ENCODE peak calls at places on chromosomes 11 and 22, in eight cellular contexts. Z is mesendoderm; M is SJSA1; P is psoas muscle; A is heart left ventricle; G is CD8-positive, alpha-beta memory T cell; L is brain microvascular endothelial cell; X is left ventricle myocardium inferior. E is an unnamed sample.

GRCh38 chr11:2137202-2138071 is 1.8 kb downstream of the IGF2 start:
- DNase-seq in Z (peak; percentile 72), M (peak; percentile 90), P (peak; percentile 68), A (peak; percentile 81), G (no peak), L (peak; percentile 62), X (peak; percentile 71), E (no peak)

GRCh38 chr11:66157182-66157864 is 87.3 kb downstream of the PACS1 start:
- DNase-seq in Z (peak; percentile 57), M (no peak), P (no peak), A (no peak), G (no peak), L (no peak), X (no peak), E (no peak)

GRCh38 chr11:45095691-45096010 is 50.8 kb upstream of the PRDM11 start:
- DNase-seq in Z (no peak), M (no peak), P (no peak), A (peak; percentile 1), G (no peak), L (no peak), X (no peak), E (no peak)

GRCh38 chr11:118339281-118340045 is 3.0 kb downstream of the CD3D start:
- DNase-seq in Z (no peak), M (no peak), P (no peak), A (no peak), G (no peak), L (no peak), X (no peak), E (no peak)

GRCh38 chr11:24890426-24890825 is 393.6 kb downstream of the LUZP2 start:
- DNase-seq in Z (no peak), M (no peak), P (no peak), A (no peak), G (no peak), L (no peak), X (no peak), E (no peak)

GRCh38 chr22:26762503-26763170 is 105.2 kb downstream of the MIAT start:
- DNase-seq in Z (no peak), M (no peak), P (no peak), A (no peak), G (no peak), L (no peak), X (no peak), E (no peak)

GRCh38 chr11:55714982-55715888 is 53.2 kb downstream of the OR4C6 start:
- DNase-seq in Z (peak; percentile 18), M (no peak), P (no peak), A (no peak), G (no peak), L (no peak), X (no peak), E (no peak)

GRCh38 chr11:9600651-9601040 is 27.2 kb downstream of the WEE1 start:
- DNase-seq in Z (peak; percentile 80), M (no peak), P (no peak), A (no peak), G (no peak), L (no peak), X (no peak), E (no peak)

GRCh38 chr11:1823376-1824220 is 11.2 kb upstream of the SYT8 start:
- DNase-seq in Z (no peak), M (no peak), P (no peak), A (no peak), G (no peak), L (no peak), X (no peak), E (no peak)

GRCh38 chr11:37177721-37178120 is 579.7 kb upstream of the RAG2 start:
- DNase-seq in Z (peak; percentile 25), M (no peak), P (no peak), A (no peak), G (no peak), L (no peak), X (no peak), E (no peak)

GRCh38 chr11:113577356-113578163 is 102.4 kb upstream of the DRD2 start:
- DNase-seq in Z (no peak), M (no peak), P (no peak), A (no peak), G (no peak), L (no peak), X (no peak), E (peak; percentile 60)

GRCh38 chr22:45240137-45240809 is 421 bp downstream of the KIAA0930 start:
- DNase-seq in Z (peak; percentile 34), M (peak; percentile 38), P (peak; percentile 36), A (no peak), G (peak; percentile 56), L (no peak), X (no peak), E (no peak)

GRCh38 chr22:23399367-23400285 is 180.5 kb downstream of the IGLL1 start:
- DNase-seq in Z (no peak), M (no peak), P (no peak), A (no peak), G (no peak), L (no peak), X (no peak), E (no peak)

GRCh38 chr11:118217575-118217974 is 7.2 kb downstream of the JAML start:
- DNase-seq in Z (no peak), M (no peak), P (no peak), A (no peak), G (no peak), L (no peak), X (no peak), E (no peak)

GRCh38 chr11:20417771-20418170 is 30.3 kb downstream of the PRMT3 start:
- DNase-seq in Z (no peak), M (no peak), P (no peak), A (no peak), G (no peak), L (no peak), X (no peak), E (no peak)

GRCh38 chr11:33687733-33688479 is 12.7 kb downstream of the C11orf91 start:
- DNase-seq in Z (peak; percentile 66), M (peak; percentile 62), P (no peak), A (no peak), G (no peak), L (peak; percentile 74), X (no peak), E (peak; percentile 57)

GRCh38 chr11:63917685-63918523 is 940 bp upstream of the RCOR2 start:
- DNase-seq in Z (peak; percentile 97), M (no peak), P (peak; percentile 71), A (peak; percentile 86), G (peak; percentile 67), L (no peak), X (peak; percentile 84), E (peak; percentile 40)

GRCh38 chr11:10597877-10598341 is 29.4 kb upstream of the LYVE1 start:
- DNase-seq in Z (no peak), M (no peak), P (no peak), A (no peak), G (no peak), L (no peak), X (no peak), E (no peak)

GRCh38 chr11:114138411-114138810 is 78.9 kb downstream of the ZBTB16 start:
- DNase-seq in Z (no peak), M (no peak), P (no peak), A (no peak), G (no peak), L (no peak), X (no peak), E (no peak)

GRCh38 chr11:74253361-74253760 is 58.1 kb downstream of the P4HA3 start:
- DNase-seq in Z (no peak), M (no peak), P (no peak), A (no peak), G (no peak), L (no peak), X (no peak), E (no peak)

DNA sequence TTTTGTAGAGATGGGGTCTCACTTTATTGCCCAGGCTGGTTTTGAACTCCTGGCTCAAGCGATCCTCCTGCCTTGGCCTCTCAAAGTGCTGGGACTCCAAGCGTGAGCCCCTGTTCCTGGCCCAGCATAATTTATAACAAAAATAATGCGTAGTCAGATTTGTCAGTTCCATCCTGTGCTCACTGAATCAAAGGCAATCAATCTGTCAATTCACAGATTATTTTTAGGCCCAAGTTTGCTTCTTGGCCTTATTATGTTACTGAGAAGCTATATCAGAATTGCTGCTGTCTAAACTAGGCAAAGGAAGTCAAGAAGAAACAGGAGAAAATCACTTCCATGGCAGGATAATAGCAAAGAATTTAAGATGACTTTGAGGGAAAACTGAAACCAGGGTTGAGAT is 8.7 kb downstream of the DLAT start:
- DNase-seq in Z (no peak), M (no peak), P (no peak), A (no peak), G (no peak), L (no peak), X (no peak), E (no peak)
- H3K36me3 ChIP-seq in Z (peaks cover 16% of the 10 kb centered on the region), M (no peaks in the 10 kb centered on the region), P (peaks cover 11% of the 10 kb centered on the region), A (peaks cover 93% of the 10 kb centered on the region), G (peaks cover 13% of the 10 kb centered on the region), L (peaks cover 31% of the 10 kb centered on the region), X (peaks cover 91% of the 10 kb centered on the region), E (peaks cover 19% of the 10 kb centered on the region)

DNA sequence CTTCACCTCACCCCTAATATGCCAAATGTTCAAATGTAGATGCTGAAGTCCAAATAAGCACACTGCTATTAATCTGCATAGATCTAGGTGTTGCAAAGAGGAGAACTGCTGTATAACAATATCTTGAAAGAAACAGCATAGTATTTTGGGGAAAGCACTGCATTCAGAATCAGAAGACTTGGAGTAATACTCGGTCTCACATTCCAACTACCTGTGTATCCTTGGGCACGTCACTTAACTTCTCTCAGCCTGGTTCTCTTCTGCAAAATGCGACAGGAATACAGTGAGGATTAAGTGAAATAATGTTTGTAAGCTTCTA is 332 bp upstream of the HMGXB4 start:
- DNase-seq in Z (no peak), M (no peak), P (no peak), A (no peak), G (no peak), L (no peak), X (no peak), E (no peak)
- H3K27ac ChIP-seq in Z (no peak overlapping the region), M (peak overlapping the region; percentile 99), P (peak overlapping the region; percentile 97), A (peak overlapping the region; percentile 94), G (no peak overlapping the region), L (no peak overlapping the region), X (peak overlapping the region; percentile 94), E (peak overlapping the region; percentile 20)

GRCh38 chr11:47204633-47204989 is 10.2 kb upstream of the DDB2 start:
- DNase-seq in Z (peak; percentile 74), M (no peak), P (no peak), A (no peak), G (no peak), L (peak; percentile 49), X (no peak), E (no peak)

GRCh38 chr11:47202569-47202968 is 12.2 kb upstream of the DDB2 start:
- DNase-seq in Z (no peak), M (no peak), P (no peak), A (no peak), G (no peak), L (no peak), X (no peak), E (no peak)

DNA sequence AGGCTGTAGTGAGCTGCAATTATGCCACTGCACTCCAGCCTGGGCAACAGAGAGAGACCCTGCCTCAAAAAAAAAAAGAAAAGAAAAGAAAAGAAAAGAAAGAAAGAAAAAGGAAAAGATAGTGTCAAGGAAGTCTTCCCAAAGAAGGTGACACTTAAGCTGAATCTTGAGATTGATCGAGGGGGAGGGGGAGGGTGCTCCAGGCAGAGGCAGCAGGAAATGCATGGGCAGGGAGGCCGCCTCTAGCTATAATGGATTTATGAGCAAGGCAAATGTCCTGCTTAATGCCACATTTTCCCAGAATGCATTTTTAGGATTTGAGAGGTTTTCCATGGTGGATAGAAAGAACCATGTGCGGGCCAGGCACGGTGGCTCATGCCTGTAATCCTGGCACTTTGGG is 13.8 kb upstream of the DDB2 start:
- DNase-seq in Z (peak; percentile 31), M (no peak), P (no peak), A (no peak), G (no peak), L (no peak), X (no peak), E (no peak)
- H3K36me3 ChIP-seq in Z (no peaks in the 10 kb centered on the region), M (no peaks in the 10 kb centered on the region), P (no peaks in the 10 kb centered on the region), A (no peaks in the 10 kb centered on the region), G (no peaks in the 10 kb centered on the region), L (no peaks in the 10 kb centered on the region), X (no peaks in the 10 kb centered on the region), E (no peaks in the 10 kb centered on the region)

GRCh38 chr22:40709752-40710413 is 30.6 kb downstream of the MCHR1 start:
- DNase-seq in Z (peak; percentile 79), M (no peak), P (peak; percentile 28), A (peak; percentile 56), G (no peak), L (no peak), X (peak; percentile 65), E (no peak)
- H3K27ac ChIP-seq in Z (no peak overlapping the region), M (no peak overlapping the region), P (peak overlapping the region; percentile 30), A (peak overlapping the region; percentile 73), G (no peak overlapping the region), L (no peak overlapping the region), X (peak overlapping the region; percentile 82), E (peak overlapping the region; percentile 38)